ENCODE peak calls at places on chromosomes 12 and 14, in eight cellular contexts. M is uterus, B is cardiac muscle cell, R is OCI-LY7, P is AG04450, K is lower leg skin, W is PC-3, O is hepatocyte. C is an unnamed sample.

GRCh38 chr14:73695997-73696396 is 18.2 kb downstream of the PNMA1 start:
- DNase-seq in M (no peak), B (no peak), R (no peak), P (no peak), K (no peak), W (no peak), O (no peak), C (no peak)

GRCh38 chr12:127785535-127785934 is 481.4 kb upstream of the TMEM132C start:
- DNase-seq in M (no peak), B (no peak), R (no peak), P (no peak), K (peak), W (peak), O (peak), C (peak)

GRCh38 chr12:114770323-114770722 is 86.3 kb upstream of the TBX3 start:
- DNase-seq in M (no peak), B (no peak), R (no peak), P (no peak), K (no peak), W (peak), O (no peak), C (no peak)

GRCh38 chr12:89101440-89101839 is 250.9 kb downstream of the DUSP6 start:
- DNase-seq in M (no peak), B (no peak), R (no peak), P (no peak), K (no peak), W (no peak), O (no peak), C (no peak)

GRCh38 chr14:68770553-68771286 is 22.1 kb downstream of the ZFP36L1 start:
- DNase-seq in M (no peak), B (no peak), R (no peak), P (no peak), K (no peak), W (no peak), O (no peak), C (no peak)

GRCh38 chr14:77339407-77339806 is 18.6 kb downstream of the GSTZ1 start:
- DNase-seq in M (no peak), B (no peak), R (no peak), P (peak), K (no peak), W (peak), O (no peak), C (no peak)

GRCh38 chr12:31215521-31216232 is 110.3 kb downstream of the SINHCAF start:
- DNase-seq in M (no peak), B (no peak), R (peak), P (no peak), K (no peak), W (no peak), O (no peak), C (no peak)

GRCh38 chr12:94601972-94602517 is 48.3 kb downstream of the TMCC3 start:
- DNase-seq in M (no peak), B (no peak), R (no peak), P (no peak), K (no peak), W (no peak), O (no peak), C (peak)

GRCh38 chr12:77324763-77325468 is 259.5 kb upstream of the E2F7 start:
- DNase-seq in M (peak), B (peak), R (peak), P (no peak), K (peak), W (peak), O (peak), C (no peak)

GRCh38 chr12:77407951-77408350 is 342.6 kb upstream of the E2F7 start:
- DNase-seq in M (no peak), B (no peak), R (no peak), P (no peak), K (no peak), W (no peak), O (no peak), C (no peak)

GRCh38 chr14:92644166-92644565 is 104.3 kb downstream of the LGMN start:
- DNase-seq in M (no peak), B (no peak), R (no peak), P (no peak), K (no peak), W (peak), O (no peak), C (no peak)

GRCh38 chr14:90600619-90601018 is 203.8 kb downstream of the CALM1 start:
- DNase-seq in M (no peak), B (no peak), R (no peak), P (no peak), K (no peak), W (no peak), O (no peak), C (no peak)

GRCh38 chr12:43401096-43401495 is 150.9 kb downstream of the ADAMTS20 start:
- DNase-seq in M (no peak), B (no peak), R (no peak), P (no peak), K (no peak), W (no peak), O (no peak), C (no peak)

GRCh38 chr12:113766133-113766879 is 199.8 kb downstream of the RBM19 start:
- DNase-seq in M (no peak), B (no peak), R (no peak), P (no peak), K (no peak), W (no peak), O (peak), C (no peak)

GRCh38 chr14:80005561-80005960 is 205.7 kb downstream of the DIO2 start:
- DNase-seq in M (no peak), B (no peak), R (no peak), P (no peak), K (no peak), W (no peak), O (no peak), C (no peak)

GRCh38 chr14:87231336-87232026 is 761.5 kb downstream of the GALC start:
- DNase-seq in M (no peak), B (no peak), R (no peak), P (no peak), K (no peak), W (no peak), O (no peak), C (no peak)

GRCh38 chr12:52038447-52038846 is 12.8 kb upstream of the NR4A1 start:
- DNase-seq in M (peak), B (no peak), R (no peak), P (no peak), K (no peak), W (no peak), O (no peak), C (peak)

GRCh38 chr12:40668095-40668494 is 24.1 kb upstream of the CNTN1 start:
- DNase-seq in M (no peak), B (no peak), R (no peak), P (no peak), K (no peak), W (no peak), O (no peak), C (no peak)

GRCh38 chr12:18810537-18811253 is 72.8 kb downstream of the CAPZA3 start:
- DNase-seq in M (no peak), B (no peak), R (no peak), P (no peak), K (no peak), W (no peak), O (no peak), C (no peak)

GRCh38 chr12:27488479-27488878 is 35.5 kb upstream of the PPFIBP1 start:
- DNase-seq in M (no peak), B (no peak), R (no peak), P (no peak), K (no peak), W (peak), O (no peak), C (no peak)

GRCh38 chr12:25926536-25926935 is 31.9 kb upstream of the RASSF8 start:
- DNase-seq in M (no peak), B (no peak), R (no peak), P (no peak), K (no peak), W (peak), O (no peak), C (no peak)

GRCh38 chr12:25436206-25436912 is 116.7 kb downstream of the LMNTD1 start:
- DNase-seq in M (peak), B (peak), R (peak), P (peak), K (peak), W (peak), O (peak), C (peak)

GRCh38 chr12:132014092-132014914 is 64.6 kb downstream of the EP400 start:
- DNase-seq in M (no peak), B (no peak), R (no peak), P (no peak), K (no peak), W (no peak), O (no peak), C (no peak)

GRCh38 chr12:88805286-88805685 is 225.0 kb upstream of the KITLG start:
- DNase-seq in M (no peak), B (no peak), R (no peak), P (no peak), K (no peak), W (no peak), O (no peak), C (no peak)

GRCh38 chr12:54991161-54991991 is 6.8 kb upstream of the TESPA1 start:
- DNase-seq in M (no peak), B (no peak), R (peak), P (no peak), K (no peak), W (no peak), O (no peak), C (no peak)

GRCh38 chr12:14905269-14906004 is 19.8 kb upstream of the MGP start:
- DNase-seq in M (no peak), B (no peak), R (no peak), P (no peak), K (no peak), W (no peak), O (no peak), C (no peak)

GRCh38 chr14:68040633-68041369 is 221.2 kb downstream of the RAD51B start:
- DNase-seq in M (no peak), B (no peak), R (no peak), P (no peak), K (no peak), W (no peak), O (no peak), C (no peak)

GRCh38 chr12:88579941-88580871 is at the start of gene KITLG:
- DNase-seq in M (peak), B (peak), R (no peak), P (peak), K (peak), W (peak), O (peak), C (no peak)

GRCh38 chr14:35740215-35740614 is 68.9 kb downstream of the RALGAPA1 start:
- DNase-seq in M (no peak), B (no peak), R (no peak), P (no peak), K (no peak), W (no peak), O (no peak), C (no peak)

GRCh38 chr14:104091061-104091926 is 5.8 kb downstream of the ASPG start:
- DNase-seq in M (no peak), B (no peak), R (no peak), P (no peak), K (no peak), W (no peak), O (no peak), C (no peak)

GRCh38 chr14:105629886-105630215 is 103.5 kb downstream of the TMEM121 start:
- DNase-seq in M (no peak), B (no peak), R (no peak), P (no peak), K (no peak), W (no peak), O (no peak), C (no peak)

GRCh38 chr14:64806202-64806861 is 73.4 kb downstream of the SPTB start:
- DNase-seq in M (no peak), B (no peak), R (no peak), P (peak), K (no peak), W (peak), O (peak), C (peak)

GRCh38 chr12:21505888-21506287 is 4.3 kb downstream of the GOLT1B start:
- DNase-seq in M (no peak), B (no peak), R (no peak), P (no peak), K (no peak), W (no peak), O (no peak), C (no peak)

GRCh38 chr14:72401632-72402428 is 469.6 kb downstream of the RGS6 start:
- DNase-seq in M (no peak), B (no peak), R (no peak), P (no peak), K (no peak), W (peak), O (no peak), C (no peak)

GRCh38 chr14:72409047-72409446 is 476.8 kb downstream of the RGS6 start:
- DNase-seq in M (no peak), B (no peak), R (no peak), P (no peak), K (no peak), W (no peak), O (no peak), C (no peak)

GRCh38 chr14:72402429-72402772 is 470.2 kb downstream of the RGS6 start:
- DNase-seq in M (no peak), B (no peak), R (no peak), P (no peak), K (no peak), W (no peak), O (no peak), C (no peak)

GRCh38 chr14:72404106-72404774 is 472.0 kb downstream of the RGS6 start:
- DNase-seq in M (no peak), B (no peak), R (no peak), P (no peak), K (no peak), W (peak), O (no peak), C (no peak)

DNA sequence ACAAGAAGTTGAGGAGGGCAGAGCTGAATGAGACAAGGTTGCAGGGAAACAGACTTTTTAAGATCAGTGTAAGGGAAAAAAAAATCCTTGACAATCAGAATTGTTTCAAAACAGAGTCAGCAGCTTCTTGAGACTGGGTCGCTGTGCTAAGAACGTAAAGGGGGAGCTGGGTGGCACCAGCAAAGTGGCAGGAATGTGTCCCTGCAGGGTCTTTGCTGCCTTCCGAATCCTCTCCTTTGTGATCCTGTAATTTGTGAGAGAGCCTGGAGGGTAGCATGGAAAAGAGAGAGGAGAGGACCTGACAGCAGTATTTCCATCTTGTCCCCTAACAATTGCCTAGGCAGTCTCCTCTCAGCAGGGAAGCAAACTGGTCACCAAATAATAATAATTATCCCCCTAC is 472.8 kb downstream of the RGS6 start:
- DNase-seq in M (no peak), B (no peak), R (no peak), P (no peak), K (no peak), W (no peak), O (no peak), C (no peak)
- TF ChIP-seq CTCF in M (no peak), B (no peak), R (no peak), P (no peak), K (no peak), W (no peak), O (no peak), C (no peak)

DNA sequence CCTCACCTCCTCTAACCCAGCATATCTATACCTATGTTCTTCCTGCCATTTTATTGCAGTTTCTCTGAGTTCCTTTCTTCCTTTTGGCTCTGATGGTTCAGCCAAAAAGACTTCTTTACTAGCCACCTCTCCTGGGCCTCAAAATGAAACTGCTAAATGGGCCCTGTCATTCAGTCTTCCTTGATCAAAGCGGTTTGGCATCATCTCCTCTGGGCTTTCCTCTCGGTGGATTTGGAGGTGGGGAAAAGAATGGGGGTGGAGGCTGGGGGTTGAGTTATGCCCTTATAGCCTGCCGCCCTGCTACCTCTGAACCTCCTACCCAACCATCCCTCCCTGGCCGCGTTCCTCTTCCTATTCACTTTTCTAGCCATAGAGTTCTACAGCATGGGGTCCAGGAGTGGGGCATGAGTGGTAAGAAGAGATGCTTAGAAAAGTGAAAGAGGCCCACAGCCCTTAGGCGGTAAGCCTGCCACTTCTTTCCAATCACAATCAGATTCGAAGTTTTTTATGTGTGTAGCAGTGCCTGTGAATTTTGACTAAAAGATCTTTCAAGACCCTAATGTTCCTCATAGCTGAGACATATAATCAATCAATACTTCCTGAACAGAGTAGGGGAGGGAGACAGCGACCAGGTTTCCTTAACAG is 2.5 kb downstream of the AJUBA start:
- DNase-seq in M (no peak), B (no peak), R (no peak), P (no peak), K (peak), W (no peak), O (no peak), C (no peak)
- H3K4me3 ChIP-seq in M (peak), B (peak), R (no peak), P (peak), K (no peak), W (peak), O (peak), C (peak)

DNA sequence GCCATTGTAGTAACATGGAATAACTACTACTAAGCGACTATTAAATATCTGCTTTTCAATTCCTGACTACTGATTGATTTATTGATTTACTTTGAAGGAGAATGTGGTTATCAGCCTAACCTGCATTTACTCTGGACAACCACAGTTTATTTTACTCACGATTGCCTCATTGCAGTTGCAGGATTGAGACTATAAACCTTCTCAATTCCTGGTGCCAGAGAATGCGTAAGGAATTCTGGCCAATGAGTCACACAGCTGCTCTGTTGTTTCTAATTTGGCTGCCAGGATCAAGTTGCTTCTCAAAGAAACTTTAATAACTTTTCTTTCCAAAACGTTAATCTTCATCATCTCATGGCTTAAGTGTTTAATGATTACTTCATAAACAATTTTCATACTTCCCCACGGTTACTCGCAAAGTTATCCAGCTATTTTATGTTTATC is 13.1 kb upstream of the TMTC1 start:
- DNase-seq in M (peak), B (no peak), R (no peak), P (peak), K (peak), W (peak), O (peak), C (peak)
- TF ChIP-seq CTCF in M (no peak), B (no peak), R (no peak), P (no peak), K (no peak), W (no peak), O (no peak), C (no peak)

GRCh38 chr12:105470601-105471000 is 140.1 kb downstream of the C12orf75 start:
- DNase-seq in M (no peak), B (no peak), R (no peak), P (no peak), K (no peak), W (no peak), O (no peak), C (no peak)
- H3K4me3 ChIP-seq in M (no peak), B (no peak), R (no peak), P (no peak), K (no peak), W (no peak), O (no peak), C (no peak)

GRCh38 chr12:67915335-67915851 is 73.9 kb upstream of the IFNG-AS1 start:
- DNase-seq in M (no peak), B (no peak), R (no peak), P (no peak), K (no peak), W (no peak), O (no peak), C (no peak)
- TF ChIP-seq CTCF in M (no peak), B (no peak), R (no peak), P (no peak), K (no peak), W (no peak), O (no peak), C (no peak)

DNA sequence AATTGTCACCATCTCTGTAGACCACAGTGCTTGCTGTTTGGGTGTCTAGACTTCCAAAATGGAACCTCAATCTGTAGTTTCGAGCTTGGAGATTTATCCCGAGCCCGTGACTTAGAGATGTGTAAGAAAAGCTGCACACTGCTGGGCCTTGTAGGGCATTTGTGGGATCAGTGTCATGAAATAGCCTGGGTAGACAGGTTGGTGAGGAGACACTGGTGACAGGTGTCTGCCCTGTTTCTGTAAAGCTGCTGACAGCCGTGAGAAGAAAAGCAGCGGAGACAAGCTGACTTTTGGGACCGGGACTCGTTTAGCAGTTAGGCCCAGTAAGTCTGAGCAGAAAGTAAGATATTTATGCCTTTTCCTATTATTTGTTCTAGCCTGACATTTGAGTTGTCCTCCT is 95.9 kb downstream of the DAD1 start:
- DNase-seq in M (no peak), B (no peak), R (no peak), P (no peak), K (no peak), W (no peak), O (no peak), C (no peak)
- H3K4me3 ChIP-seq in M (no peak), B (no peak), R (peak), P (no peak), K (no peak), W (no peak), O (no peak), C (no peak)

C was measured in retinal pigment epithelial cell.